ENCODE peak calls at places on chromosomes 11 and 22, in six cellular contexts. M is cardiac muscle cell; F is HFF-Myc; E is T-helper 9 cell; J is activated CD8-positive, alpha-beta T cell treated with anti-CD3 and anti-CD28 coated beads, Interleukin-2, amount 10 ng/mL, durations not matched to agents 7 days and 5 days; W is activated CD4-positive, alpha-beta memory T cell treated with anti-CD3 and anti-CD28 coated beads for 36 hours. Z is an unnamed sample.
A peak's percentile ranks its signal among the peaks of the same experiment; 100 is the strongest.

GRCh38 chr22:17366830-17367229 is 2.4 kb upstream of the CECR2 start:
- DNase-seq in E (no peak), J (peak; percentile 54), W (peak; percentile 54), F (no peak), M (peak; percentile 68), Z (peak; percentile 31)

GRCh38 chr11:107928767-107929507 is 689 bp downstream of the RAB39A start:
- DNase-seq in J (peak; percentile 21), M (no peak), W (peak; percentile 26), E (no peak), F (no peak), Z (no peak)

GRCh38 chr11:108664730-108665525 is at the start of gene DDX10:
- DNase-seq in F (peak; percentile 95), M (peak; percentile 99), W (peak; percentile 99), E (peak; percentile 96), J (peak; percentile 99), Z (peak; percentile 93)

GRCh38 chr11:93198221-93198650 is 445 bp upstream of the SLC36A4 start:
- DNase-seq in M (peak; percentile 43), F (no peak), E (no peak), J (no peak), W (no peak), Z (no peak)

GRCh38 chr11:15158351-15159015 is 43.8 kb downstream of the INSC start:
- DNase-seq in F (peak; percentile 33), J (no peak), E (no peak), W (no peak), M (peak; percentile 42), Z (no peak)

GRCh38 chr22:46087816-46088277 is 62.5 kb upstream of the PPARA start:
- DNase-seq in J (no peak), W (no peak), E (no peak), F (peak; percentile 77), M (peak; percentile 96), Z (peak; percentile 73)

GRCh38 chr11:10688401-10688800 is 5.2 kb downstream of the IRAG1 start:
- DNase-seq in W (no peak), M (no peak), E (no peak), J (no peak), F (no peak), Z (peak; percentile 17)

GRCh38 chr22:24975813-24976341 is 23.4 kb downstream of the KIAA1671 start:
- DNase-seq in M (peak; percentile 72), F (no peak), E (no peak), W (no peak), J (no peak), Z (no peak)

GRCh38 chr11:77108436-77108835 is 5.8 kb downstream of the OMP start:
- DNase-seq in F (no peak), J (no peak), E (no peak), M (no peak), W (no peak), Z (no peak)

GRCh38 chr11:126194121-126194543 is 17.3 kb downstream of the RPUSD4 start:
- DNase-seq in F (no peak), W (peak; percentile 43), J (peak; percentile 58), E (peak; percentile 19), M (peak; percentile 71), Z (peak; percentile 37)

GRCh38 chr11:64276653-64277431 is 7.6 kb downstream of the BAD start:
- DNase-seq in W (no peak), M (no peak), F (no peak), E (no peak), J (no peak), Z (no peak)

GRCh38 chr11:45930951-45931563 is 8.6 kb downstream of the LARGE2 start:
- DNase-seq in F (no peak), J (no peak), W (no peak), M (no peak), E (no peak), Z (no peak)

GRCh38 chr11:62149986-62150886 is 26.4 kb downstream of the INCENP start:
- DNase-seq in E (no peak), F (no peak), W (peak; percentile 7), J (no peak), M (no peak), Z (no peak)

GRCh38 chr22:19126309-19126666 is 4.1 kb upstream of the DGCR2 start:
- DNase-seq in F (no peak), J (no peak), W (no peak), M (no peak), E (no peak), Z (no peak)

GRCh38 chr11:68690671-68691401 is 6.5 kb downstream of the GAL start:
- DNase-seq in E (no peak), M (no peak), J (peak; percentile 75), W (peak; percentile 48), F (no peak), Z (no peak)

GRCh38 chr22:39300198-39300830 is 19.1 kb downstream of the RPL3 start:
- DNase-seq in E (no peak), F (no peak), M (no peak), W (no peak), J (no peak), Z (no peak)

GRCh38 chr11:72812968-72813739 is 1.1 kb upstream of the ATG16L2 start:
- DNase-seq in F (no peak), M (peak; percentile 59), J (peak; percentile 82), W (peak; percentile 90), E (peak; percentile 46), Z (peak; percentile 75)

GRCh38 chr11:132186699-132187098 is 816.3 kb downstream of the NTM start:
- DNase-seq in W (no peak), M (no peak), E (no peak), J (no peak), F (no peak), Z (no peak)

GRCh38 chr11:7969756-7970646 is 4.8 kb upstream of the NLRP10 start:
- DNase-seq in M (no peak), W (no peak), J (no peak), E (no peak), F (no peak), Z (no peak)

GRCh38 chr11:24598636-24599035 is 101.8 kb downstream of the LUZP2 start:
- DNase-seq in J (no peak), F (no peak), E (no peak), W (no peak), M (peak; percentile 29), Z (no peak)

GRCh38 chr22:19291580-19292261 is at the start of gene CLTCL1:
- DNase-seq in M (peak; percentile 85), W (peak; percentile 77), J (peak; percentile 77), F (no peak), E (peak; percentile 62), Z (peak; percentile 85)

GRCh38 chr11:58787903-58788302 is 56.2 kb upstream of the GLYAT start:
- DNase-seq in F (no peak), J (no peak), E (no peak), M (no peak), W (no peak), Z (no peak)

GRCh38 chr11:44623716-44624491 is 58.4 kb downstream of the CD82 start:
- DNase-seq in W (no peak), E (no peak), M (peak; percentile 67), F (no peak), J (peak; percentile 15), Z (no peak)

GRCh38 chr11:122123258-122123929 is 7.4 kb upstream of the BLID start:
- DNase-seq in E (no peak), W (no peak), F (no peak), J (no peak), M (no peak), Z (no peak)

GRCh38 chr22:24421428-24421931 is 5.9 kb upstream of the ADORA2A start:
- DNase-seq in E (no peak), F (no peak), J (peak; percentile 55), M (no peak), W (peak; percentile 50), Z (peak; percentile 49)

GRCh38 chr11:128148208-128148607 is 439.1 kb downstream of the ETS1 start:
- DNase-seq in M (no peak), W (no peak), J (no peak), F (no peak), E (no peak), Z (no peak)

GRCh38 chr11:87428266-87428665 is 390.5 kb downstream of the TMEM135 start:
- DNase-seq in M (no peak), F (no peak), E (no peak), J (no peak), W (no peak), Z (no peak)

GRCh38 chr22:35868938-35869337 is 151.3 kb downstream of the APOL5 start:
- DNase-seq in E (no peak), W (no peak), J (no peak), F (no peak), M (peak; percentile 24), Z (no peak)

GRCh38 chr11:8426076-8426475 is 162.4 kb upstream of the LMO1 start:
- DNase-seq in J (no peak), F (no peak), E (no peak), M (no peak), W (no peak), Z (no peak)

GRCh38 chr11:64161037-64161436 is 4.9 kb downstream of the MACROD1 start:
- DNase-seq in J (no peak), F (no peak), W (no peak), E (no peak), M (no peak), Z (no peak)

GRCh38 chr11:105538531-105538930 is 71.3 kb upstream of the GRIA4 start:
- DNase-seq in E (no peak), W (no peak), J (no peak), F (peak; percentile 2), M (peak; percentile 6), Z (no peak)

GRCh38 chr22:30606455-30607299 is at the start of gene TCN2:
- DNase-seq in W (peak; percentile 76), J (peak; percentile 62), F (peak; percentile 47), E (peak; percentile 20), M (peak; percentile 84), Z (peak; percentile 68)

GRCh38 chr11:73452726-73453125 is 76.5 kb downstream of the RELT start:
- DNase-seq in M (no peak), W (no peak), F (no peak), E (no peak), J (no peak), Z (no peak)

GRCh38 chr11:131723088-131723487 is 352.7 kb downstream of the NTM start:
- DNase-seq in W (no peak), E (no peak), F (no peak), J (no peak), M (peak; percentile 5), Z (no peak)

GRCh38 chr22:49756656-49757055 is 71.0 kb downstream of the BRD1 start:
- DNase-seq in W (no peak), J (no peak), M (no peak), E (no peak), F (no peak), Z (no peak)

GRCh38 chr11:114219559-114220349 is 76.4 kb upstream of the NNMT start:
- DNase-seq in J (no peak), E (no peak), W (no peak), F (no peak), M (peak; percentile 94), Z (peak; percentile 14)

GRCh38 chr11:120241277-120241676 is 1.3 kb downstream of the POU2F3 start:
- DNase-seq in M (no peak), W (no peak), E (no peak), F (no peak), J (no peak), Z (no peak)

GRCh38 chr11:44944181-44944852 is 6.4 kb downstream of the TP53I11 start:
- DNase-seq in J (no peak), E (no peak), F (no peak), W (no peak), M (no peak), Z (no peak)